ENCODE peak calls at places on chromosomes 13 and 19, in four cellular contexts. I is left colon, Y is IMR-90, O is HT-29. E is an unnamed sample.

GRCh38 chr19:1742989-1743696 is 10.2 kb upstream of the ONECUT3 start:
- DNase-seq in I (no peak), Y (no peak), O (no peak), E (no peak)

GRCh38 chr13:52847682-52848432 is 583 bp downstream of the PCDH8 start:
- DNase-seq in I (no peak), Y (no peak), O (no peak), E (no peak)

GRCh38 chr19:12665646-12666304 is 767 bp downstream of the MAN2B1 start:
- DNase-seq in I (no peak), Y (peak), O (no peak), E (no peak)

GRCh38 chr19:29400917-29401711 is 124.7 kb upstream of the VSTM2B start:
- DNase-seq in I (no peak), Y (no peak), O (no peak), E (no peak)

GRCh38 chr13:30816733-30817132 is 81.4 kb downstream of the ALOX5AP start:
- DNase-seq in I (no peak), Y (no peak), O (no peak), E (no peak)

GRCh38 chr13:97221989-97222700 is at the start of gene MBNL2:
- DNase-seq in I (peak), Y (peak), O (peak), E (peak)

GRCh38 chr13:38210928-38211596 is 138.6 kb upstream of the UFM1 start:
- DNase-seq in I (no peak), Y (no peak), O (no peak), E (no peak)

GRCh38 chr13:75511226-75511625 is 26.4 kb downstream of the COMMD6 start:
- DNase-seq in I (no peak), Y (no peak), O (no peak), E (no peak)

GRCh38 chr13:21675095-21676007 is 4.5 kb downstream of the FGF9 start:
- DNase-seq in I (peak), Y (no peak), O (peak), E (peak)

GRCh38 chr19:28044477-28044876 is 1168.5 kb downstream of the UQCRFS1 start:
- DNase-seq in I (no peak), Y (no peak), O (no peak), E (no peak)

GRCh38 chr19:42204684-42205083 is 12.8 kb downstream of the DEDD2 start:
- DNase-seq in I (no peak), Y (no peak), O (no peak), E (no peak)

E was measured in AG08396.